ENCODE peak calls at places on chromosomes 13 and 19, in five cellular contexts. H is left ventricle myocardium inferior, S is neural progenitor cell, Z is transverse colon, A is fibroblast of lung. O is an unnamed sample.

GRCh38 chr19:2618611-2619010 is 83.9 kb downstream of the GNG7 start:
- DNase-seq in H (peak; percentile 69), S (no peak), Z (peak; percentile 74), A (peak; percentile 75), O (no peak)

GRCh38 chr13:106291006-106291405 is 244.5 kb downstream of the EFNB2 start:
- DNase-seq in H (no peak), S (no peak), Z (no peak), A (peak; percentile 71), O (no peak)

GRCh38 chr19:51020988-51021651 is 1.6 kb upstream of the KLK10 start:
- DNase-seq in H (no peak), S (peak; percentile 74), Z (no peak), A (peak; percentile 32), O (peak; percentile 60)

GRCh38 chr13:103030776-103031175 is 35.4 kb downstream of the SLC10A2 start:
- DNase-seq in H (no peak), S (no peak), Z (no peak), A (no peak), O (no peak)

GRCh38 chr19:42693760-42694350 is 46.4 kb downstream of the PSG3 start:
- DNase-seq in H (no peak), S (no peak), Z (no peak), A (peak; percentile 33), O (peak; percentile 43)

GRCh38 chr19:6616011-6616410 is 25.1 kb upstream of the CD70 start:
- DNase-seq in H (no peak), S (no peak), Z (no peak), A (peak; percentile 87), O (no peak)

GRCh38 chr13:97537110-97537509 is 103.1 kb downstream of the RAP2A start:
- DNase-seq in H (no peak), S (no peak), Z (no peak), A (no peak), O (no peak)

GRCh38 chr19:55424518-55424917 is 16.9 kb upstream of the UBE2S start:
- DNase-seq in H (no peak), S (no peak), Z (no peak), A (no peak), O (no peak)

GRCh38 chr19:16702123-16702522 is 17.5 kb upstream of the NWD1 start:
- DNase-seq in H (peak; percentile 46), S (no peak), Z (no peak), A (peak; percentile 51), O (peak; percentile 38)

DNA sequence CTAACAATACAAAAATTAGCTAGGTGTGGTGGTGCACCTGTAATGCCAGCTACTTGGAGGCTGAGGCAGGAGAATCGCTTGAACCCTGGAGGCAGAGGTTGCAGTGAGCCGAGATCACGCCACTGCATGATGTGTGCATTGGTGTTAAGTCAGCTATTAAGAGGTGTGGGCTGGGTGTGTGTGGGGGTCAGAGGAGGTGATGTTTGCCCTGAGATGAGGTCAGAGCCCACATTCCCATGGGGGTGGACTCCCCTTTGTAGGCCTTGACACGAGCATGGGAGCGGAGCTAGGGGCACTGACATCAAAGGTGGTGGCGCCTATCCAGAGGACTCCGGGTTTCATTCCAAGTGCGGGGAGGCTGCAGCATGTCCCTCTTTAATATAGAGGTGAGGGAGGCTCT is 34.6 kb upstream of the LDLR start:
- DNase-seq in H (no peak), S (no peak), Z (no peak), A (no peak), O (no peak)
- H3K27ac ChIP-seq in H (no peak overlapping the region), S (no peak overlapping the region), Z (no peak overlapping the region), A (no peak overlapping the region), O (no peak overlapping the region)

GRCh38 chr19:419721-420515 is 11.0 kb upstream of the C2CD4C start:
- DNase-seq in H (no peak), S (no peak), Z (no peak), A (no peak), O (no peak)
- H3K27ac ChIP-seq in H (peak overlapping the region; percentile 57), S (no peak overlapping the region), Z (no peak overlapping the region), A (no peak overlapping the region), O (no peak overlapping the region)

DNA sequence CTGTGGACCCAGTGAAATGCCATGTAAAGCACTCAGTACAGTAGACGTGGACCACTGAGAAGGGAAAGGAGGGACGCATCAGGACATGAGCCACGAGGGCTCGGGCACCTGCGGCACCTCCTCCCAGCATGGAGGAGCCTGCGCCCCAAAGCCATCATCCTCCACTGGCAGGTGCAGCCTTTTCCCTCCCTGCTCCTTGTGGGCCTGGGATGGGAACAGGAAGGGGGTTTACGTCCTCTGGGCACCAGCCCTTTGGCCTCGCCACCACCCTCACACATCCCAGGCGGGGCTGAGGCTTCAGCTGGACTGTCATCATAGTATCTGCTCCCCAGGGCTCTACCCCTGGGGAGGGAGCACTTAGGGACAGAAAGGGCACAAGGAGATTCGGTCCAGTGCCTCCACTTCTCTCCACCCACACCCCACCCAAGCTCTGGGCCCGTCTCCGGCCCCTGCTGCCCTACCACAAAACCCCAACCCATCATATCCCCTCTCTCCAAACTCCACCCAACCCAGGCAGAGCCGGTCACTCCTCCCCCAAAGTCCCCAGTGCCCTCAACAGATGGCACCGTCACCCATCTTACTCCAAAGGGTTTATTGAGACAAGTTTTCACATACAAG is 2.1 kb upstream of the PRKD2 start:
- DNase-seq in H (no peak), S (no peak), Z (no peak), A (no peak), O (no peak)
- H3K27ac ChIP-seq in H (peak overlapping the region; percentile 90), S (no peak overlapping the region), Z (peak overlapping the region; percentile 95), A (no peak overlapping the region), O (no peak overlapping the region)

DNA sequence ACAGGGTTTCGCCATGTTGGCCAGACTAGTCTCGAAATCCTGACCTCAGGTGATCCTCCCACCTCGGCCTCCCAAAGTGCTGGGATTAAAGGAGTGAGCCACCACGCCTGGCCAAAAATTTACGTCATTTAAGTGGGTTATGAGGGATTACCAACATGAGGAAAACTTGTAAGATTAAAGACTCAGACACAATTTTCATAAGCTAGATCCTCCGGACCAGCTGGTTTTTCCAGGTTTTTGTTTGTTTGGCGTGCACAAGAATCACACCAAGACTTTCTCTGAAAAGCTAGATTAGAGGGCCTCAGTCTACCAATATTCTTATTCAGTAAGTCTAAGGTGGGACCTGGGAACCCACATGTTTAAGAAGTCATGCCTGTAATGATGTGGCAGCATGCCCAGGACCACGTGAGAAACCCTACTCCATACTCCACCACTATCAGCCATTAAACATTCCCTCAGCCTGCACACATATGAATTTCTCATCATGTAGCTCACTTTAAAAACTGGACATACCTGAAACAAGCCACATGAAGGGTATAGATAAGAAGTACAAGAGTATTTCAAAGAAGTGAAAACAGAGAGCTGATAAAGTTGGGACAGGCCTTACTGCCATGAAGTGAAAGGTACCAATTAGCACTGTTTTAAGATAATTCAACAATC is 25.7 kb downstream of the DIAPH3 start:
- DNase-seq in H (no peak), S (no peak), Z (no peak), A (peak; percentile 28), O (no peak)
- H3K27ac ChIP-seq in H (no peak overlapping the region), S (no peak overlapping the region), Z (no peak overlapping the region), A (no peak overlapping the region), O (no peak overlapping the region)

GRCh38 chr19:11539495-11540365 is 1.1 kb downstream of the CNN1 start:
- DNase-seq in H (peak; percentile 28), S (peak; percentile 61), Z (peak; percentile 29), A (peak; percentile 56), O (no peak)

GRCh38 chr19:11540642-11541041 is 2.0 kb downstream of the CNN1 start:
- DNase-seq in H (no peak), S (no peak), Z (no peak), A (no peak), O (no peak)

GRCh38 chr19:11538232-11539036 is at the start of gene CNN1:
- DNase-seq in H (peak; percentile 66), S (peak; percentile 72), Z (peak; percentile 75), A (peak; percentile 95), O (peak; percentile 41)

GRCh38 chr19:11534538-11534937 is 4.1 kb upstream of the CNN1 start:
- DNase-seq in H (no peak), S (no peak), Z (no peak), A (no peak), O (no peak)

DNA sequence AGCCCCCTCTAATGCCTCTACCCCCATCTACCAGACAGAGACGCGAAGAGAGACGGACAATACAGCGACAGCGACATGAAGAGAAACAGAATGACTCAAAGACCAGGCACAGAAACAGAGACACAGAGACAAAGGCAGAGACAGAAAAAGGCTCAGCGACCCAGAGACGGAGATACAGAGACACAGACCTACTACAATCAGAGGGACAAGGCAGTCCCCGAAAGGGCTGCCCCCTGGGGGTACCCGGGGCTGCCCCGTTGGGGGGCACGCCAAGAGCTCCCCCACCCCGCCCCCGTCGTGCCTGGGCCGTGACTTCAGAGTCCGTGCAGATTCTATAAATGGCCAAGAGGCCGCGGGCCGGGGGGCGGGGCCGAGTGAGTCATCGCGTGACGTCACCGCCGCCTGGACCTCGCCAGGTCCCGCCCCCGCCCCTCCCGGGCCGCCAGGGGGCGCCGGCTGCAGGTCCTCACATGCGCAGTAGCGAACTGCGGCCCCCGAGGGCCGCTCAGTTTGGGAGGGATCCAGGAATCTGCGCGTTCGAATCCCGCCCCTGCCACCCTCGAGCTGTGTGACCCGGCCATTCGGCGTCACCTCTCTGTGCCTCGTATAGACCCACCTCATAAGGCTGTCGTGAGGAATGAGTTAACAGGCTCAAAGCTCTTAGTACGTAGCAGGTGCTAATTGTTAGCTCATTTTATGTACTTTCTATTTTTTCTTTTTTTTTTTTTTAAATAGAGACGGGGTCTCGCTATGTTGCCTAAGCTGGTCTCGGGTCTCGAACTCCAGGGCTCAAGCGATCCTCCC is 2.7 kb upstream of the CNN1 start:
- DNase-seq in H (peak; percentile 92), S (peak; percentile 97), Z (peak; percentile 93), A (peak; percentile 82), O (peak; percentile 90)
- H3K27ac ChIP-seq in H (peak overlapping the region; percentile 86), S (no peak overlapping the region), Z (peak overlapping the region; percentile 82), A (peak overlapping the region; percentile 84), O (peak overlapping the region; percentile 63)

DNA sequence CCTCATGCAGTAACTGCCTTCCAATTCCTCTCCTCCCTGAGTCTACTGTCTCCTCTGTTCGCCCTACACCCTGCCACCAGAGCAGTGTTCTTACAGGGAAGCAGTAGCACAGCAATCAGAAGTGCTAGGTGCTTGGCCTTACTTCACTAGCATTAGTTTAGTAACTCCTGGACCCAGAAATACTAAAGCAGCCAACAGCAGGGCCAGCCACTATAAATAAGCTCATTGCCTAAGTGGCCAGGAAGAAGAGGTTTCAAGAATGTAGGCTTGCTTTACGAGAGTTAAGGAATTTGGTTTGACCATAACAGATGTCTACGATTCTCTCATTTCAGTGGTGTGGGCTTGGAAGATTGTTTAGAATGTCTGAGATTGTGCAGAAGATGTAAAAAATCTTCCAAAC is 103.4 kb downstream of the ZAR1L start:
- DNase-seq in H (no peak), S (no peak), Z (no peak), A (peak; percentile 98), O (no peak)
- H3K27ac ChIP-seq in H (peak overlapping the region; percentile 82), S (no peak overlapping the region), Z (no peak overlapping the region), A (peak overlapping the region; percentile 82), O (no peak overlapping the region)

DNA sequence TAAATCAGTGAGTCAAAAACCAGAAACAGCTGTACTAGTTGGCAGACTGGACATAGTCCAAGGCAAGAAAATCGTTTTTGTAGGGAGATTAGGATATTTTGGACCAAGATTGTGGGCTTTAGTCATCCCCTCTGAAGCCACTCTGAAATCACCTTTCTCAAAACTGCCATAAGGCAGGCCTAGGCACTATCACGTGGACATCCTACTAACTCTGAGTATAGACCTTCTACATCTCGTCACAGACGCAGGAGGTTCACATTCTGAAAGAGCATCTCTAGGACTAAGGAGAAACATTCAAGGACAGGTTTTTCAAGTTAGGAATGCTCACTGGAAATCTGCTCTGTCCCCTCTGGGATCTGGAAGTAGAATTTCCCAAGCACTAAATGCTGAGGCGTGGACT is 2.4 kb upstream of the RUBCNL start:
- DNase-seq in H (no peak), S (no peak), Z (no peak), A (no peak), O (peak; percentile 49)
- H3K27ac ChIP-seq in H (peak overlapping the region; percentile 33), S (no peak overlapping the region), Z (peak overlapping the region; percentile 81), A (no peak overlapping the region), O (peak overlapping the region; percentile 96)

O was measured in A673.